ENCODE peak calls at places on chromosomes 6 and 20, in four cellular contexts. S, D, W and H are unnamed samples.
A peak's percentile ranks its signal among the peaks of the same experiment; 100 is the strongest.

GRCh38 chr20:38840894-38841470 is 35.5 kb downstream of the PPP1R16B start:
- DNase-seq in D (no peak), S (no peak), W (no peak), H (no peak)

GRCh38 chr6:113120214-113120576 is 737.0 kb upstream of the MARCKS start:
- DNase-seq in S (no peak), D (no peak), W (no peak), H (no peak)

GRCh38 chr6:55277628-55278003 is 49.7 kb upstream of the GFRAL start:
- DNase-seq in S (no peak), D (no peak), W (no peak), H (no peak)

GRCh38 chr6:115602471-115602870 is 458.2 kb downstream of the FRK start:
- DNase-seq in W (no peak), S (no peak), D (no peak), H (no peak)

GRCh38 chr20:50376179-50376887 is 133.8 kb upstream of the PTPN1 start:
- DNase-seq in W (no peak), D (no peak), S (no peak), H (no peak)

GRCh38 chr20:30910937-30911725 is 346.3 kb upstream of the DEFB115 start:
- DNase-seq in S (no peak), D (no peak), W (no peak), H (no peak)

GRCh38 chr6:144220031-144220790 is 64.9 kb upstream of the UTRN start:
- DNase-seq in W (no peak), S (no peak), D (no peak), H (no peak)

GRCh38 chr6:29474996-29475395 is 12.8 kb downstream of the MAS1L start:
- DNase-seq in W (no peak), D (no peak), S (no peak), H (no peak)

GRCh38 chr6:100099189-100100074 is 105.4 kb upstream of the MCHR2 start:
- DNase-seq in S (peak; percentile 4), W (no peak), D (peak; percentile 27), H (no peak)

GRCh38 chr6:116352515-116353471 is 18.0 kb upstream of the DSE start:
- DNase-seq in S (no peak), W (no peak), D (no peak), H (peak; percentile 38)

GRCh38 chr20:18443841-18444240 is 23.0 kb downstream of the DZANK1 start:
- DNase-seq in W (no peak), S (peak; percentile 13), D (no peak), H (no peak)

GRCh38 chr6:36127462-36128016 is 2.8 kb upstream of the MAPK13 start:
- DNase-seq in S (no peak), D (peak; percentile 77), W (no peak), H (no peak)

GRCh38 chr6:158538741-158539140 is 21.1 kb upstream of the TMEM181 start:
- DNase-seq in W (no peak), S (no peak), D (no peak), H (no peak)

GRCh38 chr6:17450825-17451224 is 57.4 kb downstream of the CAP2 start:
- DNase-seq in D (no peak), S (no peak), W (no peak), H (no peak)

GRCh38 chr6:54192993-54193392 is 81.8 kb downstream of the MLIP start:
- DNase-seq in D (no peak), S (no peak), W (no peak), H (no peak)

GRCh38 chr6:153503810-153504209 is 372.7 kb upstream of the RGS17 start:
- DNase-seq in S (no peak), D (peak; percentile 7), W (no peak), H (no peak)

GRCh38 chr6:170084166-170084730 is 206.6 kb downstream of the DLL1 start:
- DNase-seq in S (no peak), W (no peak), D (no peak), H (no peak)

GRCh38 chr6:167576050-167576741 is 250.5 kb upstream of the AFDN start:
- DNase-seq in D (no peak), S (no peak), W (no peak), H (no peak)

GRCh38 chr20:54372313-54372712 is 103.1 kb upstream of the DOK5 start:
- DNase-seq in W (no peak), S (no peak), D (no peak), H (no peak)

GRCh38 chr6:170583736-170584180 is 679 bp downstream of the PDCD2 start:
- DNase-seq in S (no peak), D (no peak), W (no peak), H (no peak)

GRCh38 chr6:142846883-142847287 is 98.1 kb downstream of the HIVEP2 start:
- DNase-seq in S (no peak), D (peak; percentile 75), W (no peak), H (no peak)

DNA sequence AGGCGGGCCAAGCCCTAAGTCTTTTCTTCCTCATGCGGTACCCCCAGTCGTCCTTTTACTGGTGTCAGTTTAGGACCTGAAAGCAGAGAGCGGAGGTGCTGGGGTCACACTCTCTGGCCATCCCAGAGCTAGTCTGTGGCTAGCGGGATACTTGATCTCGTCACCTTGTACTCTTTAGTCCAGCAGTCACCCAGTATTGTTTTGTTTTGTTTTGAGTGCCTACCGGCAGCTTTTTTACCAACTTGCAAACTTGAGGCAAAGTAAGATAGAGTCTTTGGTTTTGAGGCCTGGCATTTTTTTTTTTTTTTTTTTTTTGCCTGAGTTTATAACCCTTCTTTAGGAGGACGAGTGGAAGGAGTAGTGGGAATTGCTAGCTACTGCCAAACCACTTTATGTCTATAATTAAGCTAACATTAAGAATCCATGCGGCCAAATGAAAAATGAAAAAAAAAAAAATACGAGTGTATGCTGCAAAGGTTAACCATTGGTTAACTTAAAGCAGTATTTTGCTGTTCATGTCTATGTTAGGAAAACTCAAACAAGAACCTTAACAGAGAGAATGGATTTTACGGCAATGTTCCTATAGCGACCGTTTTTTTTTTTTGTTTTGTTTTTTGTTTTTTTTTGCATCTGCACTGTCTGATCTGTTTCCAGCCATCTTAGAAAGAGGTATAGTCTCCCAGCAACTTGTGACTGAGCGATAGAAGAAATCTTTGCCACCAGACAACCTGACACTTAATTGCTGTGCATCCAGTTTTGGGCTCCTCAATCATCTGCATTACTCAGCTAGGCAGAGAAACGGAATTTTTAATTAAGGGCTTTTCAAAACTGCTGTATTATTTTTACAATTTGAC is 56.8 kb downstream of the FAM217A start:
- DNase-seq in D (peak; percentile 41), S (no peak), W (no peak), H (no peak)
- TF ChIP-seq TCF12 in D (no peak), S (no peak), W (no peak), H (no peak)

DNA sequence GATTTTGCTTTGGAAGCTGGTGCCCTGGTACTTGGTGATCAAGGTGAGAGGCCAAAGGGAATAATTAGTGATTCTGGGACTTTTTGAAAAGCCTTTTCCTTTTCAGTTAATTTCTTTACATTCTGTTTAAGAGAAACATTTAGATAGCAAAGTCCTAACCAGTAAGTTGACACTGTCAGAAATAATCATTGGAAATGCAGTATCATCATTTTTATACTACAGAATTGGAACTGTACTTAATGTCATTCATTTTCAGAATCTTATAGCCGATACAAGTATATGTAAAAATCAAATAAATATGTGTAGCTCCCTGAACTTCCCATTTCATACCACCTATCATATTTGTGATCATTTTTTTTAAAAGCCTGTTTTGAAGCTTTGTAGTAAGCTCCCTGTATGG is 27.5 kb downstream of the MCM8 start:
- DNase-seq in W (no peak), D (no peak), S (no peak), H (no peak)
- TF ChIP-seq TCF12 in W (no peak), D (no peak), S (no peak), H (no peak)

GRCh38 chr6:125826695-125827463 is 36.1 kb downstream of the NCOA7 start:
- DNase-seq in W (no peak), D (no peak), S (no peak), H (no peak)
- TF ChIP-seq TCF12 in W (no peak), D (no peak), S (no peak), H (no peak)

GRCh38 chr6:139336488-139336887 is 38.0 kb downstream of the CITED2 start:
- DNase-seq in S (no peak), D (no peak), W (no peak), H (no peak)
- TF ChIP-seq TCF12 in S (no peak), D (no peak), W (no peak), H (no peak)

GRCh38 chr20:57194154-57194553 is 72.3 kb downstream of the BMP7 start:
- DNase-seq in D (no peak), W (no peak), S (no peak), H (no peak)

GRCh38 chr20:57193094-57193493 is 73.3 kb downstream of the BMP7 start:
- DNase-seq in W (no peak), D (no peak), S (no peak), H (no peak)

GRCh38 chr20:57197352-57198198 is 68.9 kb downstream of the BMP7 start:
- DNase-seq in D (no peak), S (no peak), W (no peak), H (no peak)

GRCh38 chr20:57195759-57196100 is 70.7 kb downstream of the BMP7 start:
- DNase-seq in D (no peak), S (no peak), W (no peak), H (no peak)

DNA sequence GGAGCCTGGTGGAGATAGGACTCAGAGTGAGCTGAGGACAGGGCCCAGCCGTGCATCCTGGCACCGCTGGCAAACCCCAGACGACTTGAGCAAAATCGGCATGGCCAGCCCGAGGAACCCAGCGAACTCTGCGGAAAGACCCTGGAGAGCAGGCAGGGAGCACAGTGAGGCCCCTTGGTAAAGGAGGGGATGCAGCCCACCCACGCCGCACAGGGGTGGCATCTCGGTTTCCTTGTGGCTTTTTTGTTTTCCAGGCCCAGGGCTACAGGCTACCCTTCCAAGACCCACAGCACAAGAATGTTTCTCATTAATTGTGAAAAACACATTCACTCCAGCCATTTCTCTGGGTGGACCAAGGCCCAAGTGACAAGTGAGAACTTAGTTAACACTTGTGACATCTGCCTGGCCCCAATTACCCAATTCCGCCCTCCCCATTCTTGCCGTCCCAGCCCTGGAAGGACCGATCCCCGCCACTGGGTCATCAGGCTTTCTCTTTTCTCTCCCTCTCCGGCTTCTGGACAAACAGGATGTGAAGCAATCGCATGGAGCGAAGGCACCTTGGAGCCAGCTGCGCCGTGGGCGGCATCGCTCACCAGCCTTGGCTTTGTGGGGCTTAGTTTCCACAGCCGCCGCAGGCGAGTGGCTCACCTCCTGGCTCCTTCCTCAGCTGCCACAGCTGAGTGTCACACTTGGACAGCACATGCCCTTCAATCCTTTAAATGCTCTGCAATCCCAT is 71.2 kb downstream of the BMP7 start:
- DNase-seq in W (no peak), S (no peak), D (no peak), H (no peak)
- TF ChIP-seq TCF12 in W (no peak), S (no peak), D (no peak), H (no peak)

DNA sequence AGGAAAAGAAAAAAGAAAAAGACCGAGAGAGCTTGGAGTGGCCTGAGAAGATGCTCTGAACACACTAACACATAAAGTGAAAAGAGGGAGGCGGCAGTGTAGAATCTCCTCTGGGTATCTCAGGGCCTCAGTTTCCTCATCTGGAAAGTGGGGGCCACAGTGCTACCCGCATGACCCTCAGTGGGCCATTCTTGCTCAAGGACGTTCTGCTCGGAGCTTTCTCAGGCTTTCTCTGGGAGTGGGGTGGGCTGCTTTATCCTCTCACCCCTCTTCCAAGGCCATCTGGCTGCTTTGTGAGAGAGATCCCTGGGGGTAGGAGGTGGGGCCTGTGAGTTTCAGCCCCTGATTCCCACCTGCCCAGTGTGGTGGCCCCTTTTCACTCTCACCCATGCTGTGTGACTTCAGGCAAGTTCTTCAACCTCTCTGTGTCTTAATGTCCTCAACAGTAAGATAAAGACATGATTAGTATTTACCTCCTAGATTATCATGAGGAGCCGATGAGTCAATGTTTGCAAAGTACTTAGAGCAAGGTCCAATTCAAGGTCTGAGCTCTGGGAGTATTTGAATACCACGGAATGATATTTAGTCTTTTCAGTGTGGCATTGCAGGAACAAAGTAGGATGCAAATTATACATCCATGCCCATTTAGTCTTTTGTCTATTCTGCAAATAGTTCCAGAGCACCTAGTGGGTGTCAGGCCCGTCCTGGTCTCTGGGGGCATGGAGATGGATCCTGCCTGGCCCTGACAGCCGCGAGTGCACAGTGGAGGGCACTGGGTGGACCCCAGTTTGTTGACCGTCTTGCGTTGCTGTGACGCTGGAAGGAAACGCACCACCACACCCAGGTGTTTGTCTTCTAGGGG is 34.3 kb downstream of the SRC start:
- DNase-seq in S (peak; percentile 3), D (peak; percentile 97), W (no peak), H (no peak)
- TF ChIP-seq TCF12 in S (no peak), D (no peak), W (no peak), H (no peak)